ENCODE peak calls at places on chromosomes 7 and 10, in five cellular contexts. One of them, this sample, is unnamed.

GRCh38 chr7:74579800-74580685 is 77.5 kb upstream of the GTF2I start:
- DNase-seq in keratinocyte: no peak
- DNase-seq in right lobe of liver: peak; percentile 80
- DNase-seq in stomach: peak; percentile 83
- DNase-seq in vagina: no peak
- DNase-seq in this sample: peak; percentile 88

GRCh38 chr7:132135986-132136385 is 440.3 kb downstream of the PLXNA4 start:
- DNase-seq in keratinocyte: no peak
- DNase-seq in right lobe of liver: no peak
- DNase-seq in vagina: no peak
- DNase-seq in stomach: no peak
- DNase-seq in this sample: no peak

GRCh38 chr7:105759670-105760548 is 116.5 kb downstream of the ATXN7L1 start:
- DNase-seq in stomach: peak; percentile 49
- DNase-seq in right lobe of liver: peak; percentile 32
- DNase-seq in keratinocyte: no peak
- DNase-seq in vagina: no peak
- DNase-seq in this sample: peak; percentile 78

GRCh38 chr7:55056577-55057480 is 38.0 kb downstream of the EGFR start:
- DNase-seq in right lobe of liver: no peak
- DNase-seq in keratinocyte: no peak
- DNase-seq in stomach: no peak
- DNase-seq in vagina: no peak
- DNase-seq in this sample: no peak

GRCh38 chr7:255038-255435 is 34.9 kb upstream of the FOXL3 start:
- DNase-seq in keratinocyte: no peak
- DNase-seq in right lobe of liver: peak; percentile 15
- DNase-seq in vagina: no peak
- DNase-seq in stomach: no peak
- DNase-seq in this sample: no peak

GRCh38 chr10:3570855-3571266 is 214.1 kb downstream of the KLF6 start:
- DNase-seq in stomach: no peak
- DNase-seq in vagina: no peak
- DNase-seq in right lobe of liver: no peak
- DNase-seq in keratinocyte: no peak
- DNase-seq in this sample: no peak

GRCh38 chr10:100209303-100209702 is 20.1 kb downstream of the CHUK start:
- DNase-seq in right lobe of liver: no peak
- DNase-seq in vagina: no peak
- DNase-seq in stomach: no peak
- DNase-seq in keratinocyte: no peak
- DNase-seq in this sample: no peak

GRCh38 chr7:157485361-157485831 is 148.6 kb downstream of the DNAJB6 start:
- DNase-seq in keratinocyte: no peak
- DNase-seq in vagina: no peak
- DNase-seq in stomach: peak; percentile 19
- DNase-seq in right lobe of liver: no peak
- DNase-seq in this sample: no peak

GRCh38 chr7:111752022-111752582 is 189.8 kb upstream of the IMMP2L start:
- DNase-seq in right lobe of liver: peak; percentile 62
- DNase-seq in stomach: peak; percentile 43
- DNase-seq in vagina: no peak
- DNase-seq in keratinocyte: peak; percentile 9
- DNase-seq in this sample: no peak

GRCh38 chr10:1187151-1187854 is 131.1 kb downstream of the WDR37 start:
- DNase-seq in stomach: no peak
- DNase-seq in keratinocyte: no peak
- DNase-seq in vagina: no peak
- DNase-seq in right lobe of liver: no peak
- DNase-seq in this sample: no peak

GRCh38 chr7:153858335-153858734 is 193.9 kb upstream of the DPP6 start:
- DNase-seq in stomach: no peak
- DNase-seq in vagina: no peak
- DNase-seq in keratinocyte: no peak
- DNase-seq in right lobe of liver: no peak
- DNase-seq in this sample: no peak

GRCh38 chr7:135650831-135651573 is 11.3 kb upstream of the STMP1 start:
- DNase-seq in vagina: no peak
- DNase-seq in stomach: no peak
- DNase-seq in right lobe of liver: no peak
- DNase-seq in keratinocyte: no peak
- DNase-seq in this sample: no peak

GRCh38 chr10:17989908-17990767 is 38.4 kb downstream of the SLC39A12 start:
- DNase-seq in right lobe of liver: no peak
- DNase-seq in stomach: no peak
- DNase-seq in keratinocyte: peak; percentile 60
- DNase-seq in vagina: no peak
- DNase-seq in this sample: no peak

GRCh38 chr10:75646218-75646915 is 214.9 kb downstream of the LRMDA start:
- DNase-seq in stomach: no peak
- DNase-seq in right lobe of liver: no peak
- DNase-seq in vagina: no peak
- DNase-seq in keratinocyte: no peak
- DNase-seq in this sample: no peak

GRCh38 chr10:79066460-79067240 is 2.1 kb upstream of the ZMIZ1 start:
- DNase-seq in right lobe of liver: no peak
- DNase-seq in vagina: no peak
- DNase-seq in stomach: no peak
- DNase-seq in keratinocyte: peak; percentile 32
- DNase-seq in this sample: no peak

GRCh38 chr10:11886138-11886474 is 63.0 kb downstream of the PROSER2 start:
- DNase-seq in keratinocyte: no peak
- DNase-seq in vagina: no peak
- DNase-seq in stomach: no peak
- DNase-seq in right lobe of liver: no peak
- DNase-seq in this sample: no peak

GRCh38 chr10:32055478-32056135 is 618 bp downstream of the KIF5B start:
- DNase-seq in right lobe of liver: peak; percentile 77
- DNase-seq in stomach: peak; percentile 64
- DNase-seq in keratinocyte: no peak
- DNase-seq in vagina: no peak
- DNase-seq in this sample: peak; percentile 79

GRCh38 chr10:14039968-14040668 is 290.6 kb downstream of the FRMD4A start:
- DNase-seq in right lobe of liver: no peak
- DNase-seq in stomach: no peak
- DNase-seq in keratinocyte: no peak
- DNase-seq in vagina: no peak
- DNase-seq in this sample: no peak

GRCh38 chr10:10803273-10803672 is 214.4 kb upstream of the CELF2 start:
- DNase-seq in vagina: no peak
- DNase-seq in stomach: no peak
- DNase-seq in right lobe of liver: no peak
- DNase-seq in keratinocyte: no peak
- DNase-seq in this sample: no peak

GRCh38 chr10:44859546-44860285 is 51.4 kb upstream of the TMEM72 start:
- DNase-seq in right lobe of liver: no peak
- DNase-seq in stomach: no peak
- DNase-seq in vagina: peak; percentile 72
- DNase-seq in keratinocyte: no peak
- DNase-seq in this sample: no peak
- H3K4me1 ChIP-seq in right lobe of liver: peaks cover 22% of the 10 kb centered on the region
- H3K4me1 ChIP-seq in stomach: peaks cover 26% of the 10 kb centered on the region
- H3K4me1 ChIP-seq in vagina: peaks cover 22% of the 10 kb centered on the region
- H3K4me1 ChIP-seq in keratinocyte: peaks cover 4% of the 10 kb centered on the region
- H3K4me1 ChIP-seq in this sample: peaks cover 6% of the 10 kb centered on the region

GRCh38 chr7:150322833-150323681 is at the start of the genes ACTR3C and LRRC61:
- DNase-seq in keratinocyte: no peak
- DNase-seq in right lobe of liver: peak; percentile 77
- DNase-seq in stomach: peak; percentile 75
- DNase-seq in vagina: peak; percentile 89
- DNase-seq in this sample: peak; percentile 81
- TF ChIP-seq CTCF in keratinocyte: no peak
- TF ChIP-seq CTCF in right lobe of liver: peak; percentile 44
- TF ChIP-seq CTCF in stomach: no peak
- TF ChIP-seq CTCF in vagina: no peak
- TF ChIP-seq CTCF in this sample: peak; percentile 26

GRCh38 chr7:72015106-72015505 is 397.0 kb downstream of the CALN1 start:
- DNase-seq in keratinocyte: no peak
- DNase-seq in right lobe of liver: no peak
- DNase-seq in stomach: no peak
- DNase-seq in vagina: no peak
- DNase-seq in this sample: no peak
- H3K9me3 ChIP-seq in keratinocyte: peaks cover 2% of the 10 kb centered on the region
- H3K9me3 ChIP-seq in right lobe of liver: no peaks in the 10 kb centered on the region
- H3K9me3 ChIP-seq in stomach: peaks cover 7% of the 10 kb centered on the region
- H3K9me3 ChIP-seq in vagina: no peaks in the 10 kb centered on the region
- H3K9me3 ChIP-seq in this sample: no peaks in the 10 kb centered on the region

GRCh38 chr10:95277614-95278013 is 13.2 kb downstream of the PDLIM1 start:
- DNase-seq in stomach: no peak
- DNase-seq in right lobe of liver: no peak
- DNase-seq in vagina: no peak
- DNase-seq in keratinocyte: no peak
- DNase-seq in this sample: no peak
- H3K4me1 ChIP-seq in stomach: peaks cover 75% of the 10 kb centered on the region
- H3K4me1 ChIP-seq in right lobe of liver: peaks cover 84% of the 10 kb centered on the region
- H3K4me1 ChIP-seq in vagina: peaks cover 87% of the 10 kb centered on the region
- H3K4me1 ChIP-seq in keratinocyte: peaks cover 94% of the 10 kb centered on the region
- H3K4me1 ChIP-seq in this sample: no peaks in the 10 kb centered on the region

GRCh38 chr10:34098817-34099567 is 716.1 kb downstream of the PARD3 start:
- DNase-seq in right lobe of liver: no peak
- DNase-seq in stomach: no peak
- DNase-seq in keratinocyte: no peak
- DNase-seq in vagina: no peak
- DNase-seq in this sample: no peak

GRCh38 chr10:34102237-34102673 is 712.8 kb downstream of the PARD3 start:
- DNase-seq in vagina: no peak
- DNase-seq in keratinocyte: no peak
- DNase-seq in right lobe of liver: peak; percentile 32
- DNase-seq in stomach: no peak
- DNase-seq in this sample: peak; percentile 53

GRCh38 chr10:34102917-34103506 is 712.1 kb downstream of the PARD3 start:
- DNase-seq in stomach: no peak
- DNase-seq in vagina: no peak
- DNase-seq in right lobe of liver: no peak
- DNase-seq in keratinocyte: no peak
- DNase-seq in this sample: no peak

GRCh38 chr10:34097682-34098081 is 717.4 kb downstream of the PARD3 start:
- DNase-seq in right lobe of liver: no peak
- DNase-seq in keratinocyte: no peak
- DNase-seq in vagina: no peak
- DNase-seq in stomach: no peak
- DNase-seq in this sample: no peak

DNA sequence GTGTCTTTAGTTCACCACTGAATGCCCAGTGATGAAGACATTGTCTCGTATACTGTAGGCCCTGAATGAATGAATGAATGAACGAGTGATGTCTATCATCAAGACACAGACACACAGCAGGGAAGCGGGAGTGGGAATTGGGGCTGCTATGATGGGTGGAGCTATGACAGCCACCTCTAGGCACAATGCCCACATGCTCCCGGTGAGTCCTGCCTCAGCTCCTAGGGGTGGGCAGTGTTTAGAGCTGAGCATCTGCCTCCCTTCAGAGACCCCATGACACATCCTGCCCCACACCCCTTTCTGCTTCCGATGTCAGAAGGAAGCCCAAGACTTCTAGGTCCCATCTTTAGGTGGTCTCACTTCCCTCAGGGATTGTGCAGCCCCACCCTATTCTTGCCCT is 714.1 kb downstream of the PARD3 start:
- DNase-seq in vagina: no peak
- DNase-seq in keratinocyte: no peak
- DNase-seq in stomach: no peak
- DNase-seq in right lobe of liver: no peak
- DNase-seq in this sample: no peak
- TF ChIP-seq CTCF in vagina: no peak
- TF ChIP-seq CTCF in keratinocyte: no peak
- TF ChIP-seq CTCF in stomach: no peak
- TF ChIP-seq CTCF in right lobe of liver: no peak
- TF ChIP-seq CTCF in this sample: no peak

DNA sequence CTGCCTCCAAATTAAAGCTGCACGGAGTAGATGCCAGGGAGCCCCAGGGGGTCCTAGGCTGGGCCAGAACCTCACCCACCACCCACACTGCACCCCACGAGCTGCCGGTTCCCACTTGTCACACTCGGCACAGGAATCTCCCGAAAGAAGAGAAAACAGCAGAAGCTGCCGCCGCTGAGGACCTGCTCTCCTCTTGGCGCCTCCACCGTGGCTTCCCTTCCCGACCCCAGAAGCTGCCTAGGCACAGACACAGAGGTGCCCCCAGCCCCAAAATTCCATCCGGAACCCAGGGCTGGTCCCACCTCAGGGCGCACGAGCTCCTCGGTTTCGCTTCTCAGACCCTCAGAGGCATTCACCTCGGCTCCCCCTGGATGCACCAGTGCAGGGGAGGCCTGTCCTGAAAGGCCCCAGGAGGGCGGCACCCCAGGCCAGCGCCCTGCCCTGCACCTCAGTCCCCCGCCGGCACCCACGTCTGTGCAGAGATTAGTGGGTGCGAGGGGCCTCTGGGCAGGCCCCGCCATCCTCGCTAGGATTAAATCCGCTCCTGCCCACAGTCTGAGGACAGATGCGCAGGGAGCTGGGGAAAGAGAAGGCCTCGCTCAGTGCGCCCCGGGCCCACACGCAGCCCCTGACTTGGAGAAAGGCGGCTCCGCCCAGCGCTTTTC is 99.3 kb downstream of the PTPRN2 start:
- DNase-seq in vagina: no peak
- DNase-seq in keratinocyte: no peak
- DNase-seq in stomach: no peak
- DNase-seq in right lobe of liver: no peak
- DNase-seq in this sample: no peak
- H3K9me3 ChIP-seq in vagina: no peaks in the 10 kb centered on the region
- H3K9me3 ChIP-seq in keratinocyte: peaks cover 6% of the 10 kb centered on the region
- H3K9me3 ChIP-seq in stomach: no peaks in the 10 kb centered on the region
- H3K9me3 ChIP-seq in right lobe of liver: no peaks in the 10 kb centered on the region
- H3K9me3 ChIP-seq in this sample: no peaks in the 10 kb centered on the region

GRCh38 chr10:45457487-45457886 is 83.5 kb downstream of the ALOX5 start:
- DNase-seq in right lobe of liver: no peak
- DNase-seq in keratinocyte: no peak
- DNase-seq in stomach: no peak
- DNase-seq in vagina: no peak
- DNase-seq in this sample: no peak
- H3K4me1 ChIP-seq in right lobe of liver: peaks cover 19% of the 10 kb centered on the region
- H3K4me1 ChIP-seq in keratinocyte: no peaks in the 10 kb centered on the region
- H3K4me1 ChIP-seq in stomach: no peaks in the 10 kb centered on the region
- H3K4me1 ChIP-seq in vagina: no peaks in the 10 kb centered on the region
- H3K4me1 ChIP-seq in this sample: peaks cover 4% of the 10 kb centered on the region

GRCh38 chr7:102069913-102070629 is 216.6 kb upstream of the SH2B2 start:
- DNase-seq in keratinocyte: no peak
- DNase-seq in vagina: no peak
- DNase-seq in stomach: no peak
- DNase-seq in right lobe of liver: no peak
- DNase-seq in this sample: no peak
- TF ChIP-seq CTCF in keratinocyte: no peak
- TF ChIP-seq CTCF in vagina: no peak
- TF ChIP-seq CTCF in stomach: no peak
- TF ChIP-seq CTCF in right lobe of liver: no peak
- TF ChIP-seq CTCF in this sample: no peak